ENCODE peak calls at places on chromosomes 7 and 10, in eight cellular contexts. V is DND-41, S is dorsolateral prefrontal cortex, G is heart right ventricle, N is AG09319, U is A549, I is GM23338, P is colonic mucosa. D is an unnamed sample.

GRCh38 chr7:94277236-94277635 is 117.5 kb upstream of the COL1A2 start:
- DNase-seq in V (no peak), S (no peak), P (no peak), G (no peak), I (no peak), U (no peak), N (no peak), D (no peak)

GRCh38 chr10:60206735-60207134 is 182.9 kb downstream of the ANK3 start:
- DNase-seq in S (no peak), G (no peak), V (no peak), P (peak), U (no peak), N (no peak), I (no peak), D (peak)

GRCh38 chr10:22684707-22685106 is 29.7 kb downstream of the PIP4K2A start:
- DNase-seq in V (no peak), U (no peak), I (no peak), G (no peak), N (no peak), S (no peak), P (no peak), D (no peak)

GRCh38 chr10:102628451-102628911 is 15.8 kb upstream of the TRIM8 start:
- DNase-seq in I (no peak), S (peak), U (no peak), N (no peak), V (no peak), P (no peak), G (peak), D (no peak)

GRCh38 chr7:17131983-17132655 is 166.3 kb upstream of the AHR start:
- DNase-seq in U (no peak), G (no peak), V (no peak), S (no peak), P (no peak), N (no peak), I (no peak), D (no peak)

GRCh38 chr7:51014811-51015210 is 232.1 kb upstream of the GRB10 start:
- DNase-seq in P (no peak), U (no peak), I (no peak), N (no peak), G (no peak), S (no peak), V (no peak), D (no peak)

GRCh38 chr10:73797324-73798025 is 12.1 kb downstream of the ZSWIM8 start:
- DNase-seq in S (no peak), V (no peak), U (no peak), P (no peak), N (no peak), I (no peak), G (no peak), D (no peak)

GRCh38 chr7:3162286-3162685 is 118.6 kb upstream of the CARD11 start:
- DNase-seq in I (peak), U (no peak), N (no peak), P (no peak), G (no peak), S (no peak), V (no peak), D (no peak)

GRCh38 chr10:49139866-49140195 is 6.0 kb upstream of the FAM170B start:
- DNase-seq in S (no peak), P (no peak), U (peak), G (no peak), V (no peak), I (no peak), N (no peak), D (peak)

GRCh38 chr7:85046512-85046911 is 140.3 kb downstream of the SEMA3D start:
- DNase-seq in U (no peak), N (no peak), V (no peak), S (no peak), I (no peak), G (no peak), P (no peak), D (no peak)

GRCh38 chr7:77306231-77307067 is 106.8 kb upstream of the FGL2 start:
- DNase-seq in P (peak), N (no peak), V (no peak), I (no peak), U (no peak), G (no peak), S (no peak), D (no peak)

GRCh38 chr10:49312291-49312869 is 13.4 kb downstream of the C10orf71 start:
- DNase-seq in V (no peak), P (no peak), N (no peak), I (no peak), S (no peak), G (no peak), U (no peak), D (no peak)

GRCh38 chr7:28106316-28106957 is 74.2 kb downstream of the JAZF1 start:
- DNase-seq in P (no peak), V (no peak), S (no peak), G (no peak), U (no peak), N (no peak), I (no peak), D (no peak)

GRCh38 chr10:1698185-1698584 is 39.1 kb downstream of the ADARB2 start:
- DNase-seq in I (peak), S (no peak), P (no peak), V (peak), N (no peak), U (no peak), G (no peak), D (no peak)
- TF ChIP-seq CTCF in I (peak), S (no peak), P (no peak), V (peak), N (no peak), U (no peak), G (no peak), D (no peak)

GRCh38 chr7:46485481-46486065 is 564.5 kb upstream of the IGFBP3 start:
- DNase-seq in S (no peak), U (peak), V (no peak), G (no peak), P (no peak), N (no peak), I (no peak), D (peak)
- TF ChIP-seq CTCF in S (no peak), U (no peak), V (no peak), G (no peak), P (no peak), N (peak), I (no peak), D (peak)

GRCh38 chr7:151457534-151457933 is 17.6 kb upstream of the CRYGN start:
- DNase-seq in U (no peak), I (no peak), V (no peak), G (no peak), N (no peak), P (no peak), S (no peak), D (no peak)

GRCh38 chr7:151460474-151460855 is 20.5 kb upstream of the CRYGN start:
- DNase-seq in U (no peak), V (no peak), P (no peak), N (no peak), G (peak), I (no peak), S (peak), D (no peak)

GRCh38 chr7:151461096-151461941 is 21.4 kb upstream of the CRYGN start:
- DNase-seq in U (no peak), N (no peak), P (no peak), G (no peak), V (no peak), I (no peak), S (no peak), D (no peak)

GRCh38 chr7:151461942-151462230 is 21.9 kb upstream of the CRYGN start:
- DNase-seq in U (no peak), N (no peak), V (no peak), S (no peak), P (no peak), G (no peak), I (no peak), D (no peak)

DNA sequence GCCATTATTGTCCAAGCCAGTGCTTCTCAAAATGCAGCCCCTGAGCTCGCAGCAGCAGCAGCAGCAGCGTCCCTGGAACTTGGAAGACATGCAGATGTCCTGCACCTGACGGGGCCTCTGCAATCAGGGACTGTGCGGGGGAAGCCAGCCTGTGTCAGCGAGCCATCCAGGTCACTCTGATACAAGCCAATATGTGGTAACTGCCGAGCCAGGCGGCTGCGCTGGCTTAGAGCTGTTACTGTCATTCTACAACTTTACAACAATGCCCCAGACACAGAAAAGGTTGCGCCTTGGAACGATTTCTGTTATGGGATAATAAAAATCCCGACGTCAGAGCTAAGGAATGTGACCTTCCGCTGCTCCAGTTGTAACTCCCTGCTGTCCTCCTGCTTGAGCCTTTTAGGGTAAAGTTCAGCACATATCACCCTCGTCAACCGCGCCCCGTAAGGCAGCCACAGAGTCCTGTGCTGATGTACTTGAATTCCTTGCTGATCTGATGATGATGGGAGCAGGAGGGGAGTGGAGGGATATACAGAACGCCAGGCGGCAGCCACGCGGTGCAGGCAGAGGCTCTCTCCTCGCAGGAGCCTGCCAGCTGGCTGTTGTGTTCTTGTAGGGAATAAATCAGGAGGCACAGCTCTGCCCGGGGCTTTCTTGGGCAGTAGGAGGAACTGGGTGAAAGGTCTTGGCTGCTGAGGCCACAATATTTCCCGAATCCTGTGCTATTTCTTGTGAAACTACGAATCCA is 20.0 kb upstream of the CRYGN start:
- DNase-seq in U (peak), I (peak), G (peak), V (no peak), S (peak), N (peak), P (peak), D (peak)
- TF ChIP-seq CTCF in U (peak), I (no peak), G (peak), V (no peak), S (no peak), N (peak), P (no peak), D (peak)

GRCh38 chr7:55050286-55050685 is 31.5 kb downstream of the EGFR start:
- DNase-seq in S (no peak), U (no peak), V (no peak), I (no peak), N (no peak), P (no peak), G (no peak), D (no peak)
- TF ChIP-seq CTCF in S (no peak), U (no peak), V (no peak), I (no peak), N (peak), P (no peak), G (no peak), D (no peak)

GRCh38 chr10:116274141-116274861 is 1.3 kb upstream of the GFRA1 start:
- DNase-seq in I (peak), V (no peak), N (no peak), U (peak), S (peak), P (no peak), G (peak), D (no peak)
- TF ChIP-seq CTCF in I (no peak), V (no peak), N (no peak), U (no peak), S (no peak), P (no peak), G (no peak), D (peak)

GRCh38 chr7:44791278-44792219 is 4.9 kb upstream of the PPIA start:
- DNase-seq in V (no peak), U (no peak), I (no peak), S (no peak), P (no peak), G (no peak), N (peak), D (no peak)
- TF ChIP-seq CTCF in V (no peak), U (no peak), I (no peak), S (no peak), P (no peak), G (no peak), N (peak), D (peak)

GRCh38 chr7:124033093-124033806 is 383 bp upstream of the TMEM229A start:
- DNase-seq in U (no peak), N (no peak), P (no peak), I (peak), V (no peak), S (peak), G (peak), D (no peak)
- TF ChIP-seq CTCF in U (no peak), N (no peak), P (no peak), I (no peak), V (no peak), S (no peak), G (no peak), D (no peak)

DNA sequence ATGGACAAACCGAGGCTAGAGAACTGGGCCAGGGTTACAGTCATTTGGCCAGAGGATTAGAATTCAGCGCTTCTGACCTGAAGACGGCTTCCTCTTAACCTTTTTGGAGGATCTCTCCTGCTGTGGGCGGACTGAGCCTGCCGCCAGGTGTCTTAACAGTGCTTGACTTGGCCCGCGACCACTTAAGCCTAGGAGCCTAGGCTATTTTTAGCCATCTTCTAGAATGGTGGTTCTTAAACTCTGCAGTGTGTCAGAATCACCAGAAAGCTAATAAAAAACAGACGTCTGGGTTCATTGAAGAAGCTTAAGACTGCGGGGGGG is 722 bp downstream of the MDH2 start:
- DNase-seq in V (peak), N (no peak), U (peak), S (no peak), G (no peak), P (peak), I (peak), D (no peak)
- TF ChIP-seq CTCF in V (peak), N (no peak), U (no peak), S (no peak), G (peak), P (no peak), I (no peak), D (no peak)